ENCODE peak calls at places on chromosomes 1 and 21, in seven cellular contexts. G is thoracic aorta, Z is fibroblast of lung, Y is Karpas-422, D is lung, V is bronchial epithelial cell, X is kidney epithelial cell. H is an unnamed sample. For H3K36me3 and H3K27me3, the result is how much of the 10 kb centered on the place peaks cover.

GRCh38 chr1:184405743-184406142 is 18.9 kb downstream of the C1orf21 start:
- DNase-seq in G (no peak), Z (no peak), Y (no peak), D (no peak), V (no peak), X (no peak), H (no peak)

GRCh38 chr1:44514673-44515072 is 109.6 kb downstream of the RNF220 start:
- DNase-seq in G (no peak), Z (no peak), Y (no peak), D (no peak), V (no peak), X (no peak), H (no peak)

GRCh38 chr1:43225168-43225567 is 44.6 kb upstream of the TMEM125 start:
- DNase-seq in G (no peak), Z (peak), Y (no peak), D (no peak), V (peak), X (no peak), H (no peak)

GRCh38 chr1:160109686-160110085 is 5.9 kb upstream of the ATP1A2 start:
- DNase-seq in G (no peak), Z (no peak), Y (no peak), D (no peak), V (peak), X (no peak), H (no peak)

GRCh38 chr1:238488406-238488805 is 597.7 kb upstream of the ZP4 start:
- DNase-seq in G (no peak), Z (no peak), Y (no peak), D (no peak), V (no peak), X (no peak), H (no peak)

GRCh38 chr1:68442006-68442405 is 7.7 kb downstream of the RPE65 start:
- DNase-seq in G (no peak), Z (no peak), Y (no peak), D (no peak), V (no peak), X (no peak), H (no peak)

GRCh38 chr1:234998174-234998741 is 130.4 kb downstream of the TOMM20 start:
- DNase-seq in G (no peak), Z (peak), Y (no peak), D (no peak), V (peak), X (peak), H (peak)

GRCh38 chr1:1157426-1157913 is 16.2 kb upstream of the TTLL10 start:
- DNase-seq in G (peak), Z (peak), Y (peak), D (peak), V (peak), X (peak), H (peak)

GRCh38 chr1:207959141-207959825 is 48.4 kb upstream of the CD34 start:
- DNase-seq in G (peak), Z (peak), Y (no peak), D (peak), V (peak), X (no peak), H (peak)

GRCh38 chr1:2372551-2373490 is 18.5 kb downstream of the MORN1 start:
- DNase-seq in G (no peak), Z (no peak), Y (no peak), D (no peak), V (peak), X (no peak), H (no peak)

GRCh38 chr1:55195523-55196233 is 19.5 kb downstream of the USP24 start:
- DNase-seq in G (no peak), Z (peak), Y (no peak), D (no peak), V (peak), X (no peak), H (no peak)

GRCh38 chr1:185155600-185156320 is 993 bp downstream of the TRMT1L start:
- DNase-seq in G (no peak), Z (peak), Y (peak), D (no peak), V (peak), X (no peak), H (no peak)

GRCh38 chr1:75130865-75131592 is 3.2 kb upstream of the LHX8 start:
- DNase-seq in G (no peak), Z (no peak), Y (no peak), D (no peak), V (no peak), X (no peak), H (peak)

GRCh38 chr1:27366113-27366410 is 699 bp downstream of the MAP3K6 start:
- DNase-seq in G (peak), Z (peak), Y (peak), D (peak), V (peak), X (no peak), H (peak)

GRCh38 chr1:224799083-224799482 is 130.4 kb upstream of the DNAH14 start:
- DNase-seq in G (no peak), Z (no peak), Y (no peak), D (no peak), V (peak), X (no peak), H (no peak)

GRCh38 chr1:24641646-24642151 is 1.4 kb upstream of the SRRM1 start:
- DNase-seq in G (no peak), Z (peak), Y (peak), D (peak), V (no peak), X (no peak), H (peak)

GRCh38 chr1:109793486-109794318 is 30.0 kb upstream of the EPS8L3 start:
- DNase-seq in G (no peak), Z (peak), Y (no peak), D (no peak), V (peak), X (peak), H (peak)

GRCh38 chr1:178126790-178127189 is 32.9 kb downstream of the RASAL2 start:
- DNase-seq in G (no peak), Z (peak), Y (no peak), D (peak), V (peak), X (peak), H (no peak)

GRCh38 chr1:24905355-24905978 is 24.6 kb downstream of the RUNX3 start:
- DNase-seq in G (no peak), Z (no peak), Y (no peak), D (no peak), V (no peak), X (no peak), H (peak)

GRCh38 chr1:98660941-98661543 is 479 bp upstream of the SNX7 start:
- DNase-seq in G (no peak), Z (peak), Y (no peak), D (no peak), V (peak), X (no peak), H (no peak)

GRCh38 chr1:15680614-15681345 is 3.3 kb upstream of the PLEKHM2 start:
- DNase-seq in G (no peak), Z (peak), Y (no peak), D (no peak), V (peak), X (peak), H (no peak)

GRCh38 chr1:217921126-217921900 is 290.2 kb downstream of the SPATA17 start:
- DNase-seq in G (no peak), Z (peak), Y (no peak), D (no peak), V (peak), X (no peak), H (no peak)

GRCh38 chr1:89719502-89720306 is 86.8 kb downstream of the LRRC8C start:
- DNase-seq in G (no peak), Z (peak), Y (peak), D (no peak), V (peak), X (no peak), H (no peak)

GRCh38 chr1:91830242-91831131 is 55.5 kb downstream of the TGFBR3 start:
- DNase-seq in G (peak), Z (peak), Y (no peak), D (peak), V (peak), X (no peak), H (no peak)

GRCh38 chr1:237539055-237539454 is 351.7 kb downstream of the ZP4 start:
- DNase-seq in G (no peak), Z (no peak), Y (no peak), D (no peak), V (no peak), X (no peak), H (no peak)

GRCh38 chr1:39102537-39103320 is 76.6 kb downstream of the NDUFS5 start:
- DNase-seq in G (no peak), Z (peak), Y (peak), D (peak), V (peak), X (no peak), H (peak)

GRCh38 chr1:180842482-180842881 is 70.2 kb upstream of the KIAA1614 start:
- DNase-seq in G (no peak), Z (no peak), Y (no peak), D (no peak), V (no peak), X (no peak), H (no peak)

GRCh38 chr1:35573198-35573775 is at the start of gene TFAP2E:
- DNase-seq in G (no peak), Z (peak), Y (no peak), D (peak), V (no peak), X (no peak), H (peak)

GRCh38 chr1:156870734-156871133 is 10.1 kb downstream of the NTRK1 start:
- DNase-seq in G (no peak), Z (peak), Y (no peak), D (no peak), V (peak), X (peak), H (no peak)

GRCh38 chr1:13764933-13765332 is 64.9 kb downstream of the PRDM2 start:
- DNase-seq in G (no peak), Z (no peak), Y (no peak), D (no peak), V (no peak), X (no peak), H (peak)

GRCh38 chr1:98323906-98324358 is 337.6 kb upstream of the SNX7 start:
- DNase-seq in G (peak), Z (peak), Y (no peak), D (peak), V (peak), X (peak), H (peak)

GRCh38 chr1:201347498-201348210 is 29.8 kb downstream of the TNNT2 start:
- DNase-seq in G (no peak), Z (no peak), Y (no peak), D (no peak), V (no peak), X (no peak), H (no peak)

GRCh38 chr21:46110499-46111192 is 12.7 kb downstream of the COL6A2 start:
- DNase-seq in G (peak), Z (no peak), Y (no peak), D (peak), V (no peak), X (no peak), H (peak)

GRCh38 chr1:42259059-42259738 is 75.8 kb downstream of the FOXJ3 start:
- DNase-seq in G (no peak), Z (peak), Y (no peak), D (no peak), V (no peak), X (no peak), H (no peak)

GRCh38 chr1:212453156-212453857 is 20.6 kb downstream of the NENF start:
- DNase-seq in G (no peak), Z (no peak), Y (no peak), D (no peak), V (no peak), X (no peak), H (no peak)

GRCh38 chr1:212454741-212455140 is 22.0 kb downstream of the NENF start:
- DNase-seq in G (no peak), Z (no peak), Y (no peak), D (no peak), V (no peak), X (no peak), H (no peak)

GRCh38 chr1:212456166-212456528 is 23.4 kb downstream of the NENF start:
- DNase-seq in G (no peak), Z (no peak), Y (no peak), D (no peak), V (no peak), X (no peak), H (no peak)

GRCh38 chr1:212457740-212458338 is 25.1 kb downstream of the NENF start:
- DNase-seq in G (no peak), Z (peak), Y (peak), D (peak), V (peak), X (no peak), H (peak)

DNA sequence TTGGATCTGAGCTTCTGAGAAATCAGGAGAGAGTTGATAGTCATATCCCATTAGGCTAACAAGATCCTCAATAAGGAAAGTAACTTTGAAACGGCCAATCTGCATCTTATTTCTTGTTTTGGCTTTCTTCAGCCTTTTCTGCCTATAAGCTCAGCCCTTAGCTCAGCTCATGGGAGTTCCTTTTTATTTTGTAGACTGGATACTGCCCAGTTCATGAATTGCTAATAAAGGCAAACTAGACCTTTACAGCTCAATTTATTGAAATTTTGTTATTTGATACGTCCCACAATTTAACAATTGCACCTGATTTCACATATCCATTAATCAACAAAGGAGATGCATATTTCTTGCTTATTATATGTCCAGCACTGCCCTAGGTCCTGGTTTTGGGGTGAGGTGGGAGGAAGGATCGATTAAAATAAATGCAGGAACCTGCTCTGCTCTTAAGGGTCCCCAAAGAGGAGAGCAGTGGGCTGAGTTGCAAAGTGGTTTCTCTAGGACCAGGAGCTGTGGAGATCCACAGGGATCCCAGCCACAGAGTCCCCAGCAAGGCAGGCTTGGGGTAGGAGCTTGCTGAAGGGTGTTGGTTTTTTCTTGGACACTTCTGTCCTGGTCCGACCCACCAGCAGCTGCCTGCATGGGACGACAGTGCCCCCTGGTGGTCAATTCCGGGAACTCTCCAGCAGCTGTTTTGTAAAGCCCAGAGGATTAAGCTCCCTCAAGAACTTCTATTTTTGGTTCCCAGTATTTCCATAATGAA is 22.9 kb downstream of the NENF start:
- DNase-seq in G (peak), Z (peak), Y (peak), D (peak), V (peak), X (no peak), H (peak)
- H3K4me3 ChIP-seq in G (peak), Z (no peak), Y (peak), D (no peak), V (no peak), X (no peak), H (no peak)

DNA sequence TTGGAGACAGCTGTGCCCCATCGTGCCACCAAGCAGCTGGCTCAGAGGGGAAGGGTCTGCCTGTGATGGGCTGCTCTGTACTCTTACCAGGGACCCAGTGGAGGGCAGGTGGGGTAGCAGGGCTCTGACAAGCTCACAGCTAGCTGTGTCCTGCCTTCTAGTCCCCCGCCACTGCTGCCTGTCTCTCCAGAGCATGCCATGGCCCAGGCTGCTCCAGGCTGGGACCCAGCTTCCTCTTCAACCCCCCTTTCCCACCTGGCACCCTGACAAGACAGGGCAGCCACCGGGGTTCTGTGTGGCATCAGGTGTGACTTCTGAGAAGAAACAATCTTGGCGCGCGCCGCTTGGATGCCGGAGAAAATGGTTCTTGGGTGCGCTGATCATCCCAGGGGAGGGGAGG is 92.3 kb upstream of the ACTL8 start:
- DNase-seq in G (no peak), Z (no peak), Y (no peak), D (no peak), V (no peak), X (no peak), H (no peak)
- H3K36me3 ChIP-seq in G (half or more), Z (under half), Y (under half), D (under half), V (under half), X (under half), H (under half)

DNA sequence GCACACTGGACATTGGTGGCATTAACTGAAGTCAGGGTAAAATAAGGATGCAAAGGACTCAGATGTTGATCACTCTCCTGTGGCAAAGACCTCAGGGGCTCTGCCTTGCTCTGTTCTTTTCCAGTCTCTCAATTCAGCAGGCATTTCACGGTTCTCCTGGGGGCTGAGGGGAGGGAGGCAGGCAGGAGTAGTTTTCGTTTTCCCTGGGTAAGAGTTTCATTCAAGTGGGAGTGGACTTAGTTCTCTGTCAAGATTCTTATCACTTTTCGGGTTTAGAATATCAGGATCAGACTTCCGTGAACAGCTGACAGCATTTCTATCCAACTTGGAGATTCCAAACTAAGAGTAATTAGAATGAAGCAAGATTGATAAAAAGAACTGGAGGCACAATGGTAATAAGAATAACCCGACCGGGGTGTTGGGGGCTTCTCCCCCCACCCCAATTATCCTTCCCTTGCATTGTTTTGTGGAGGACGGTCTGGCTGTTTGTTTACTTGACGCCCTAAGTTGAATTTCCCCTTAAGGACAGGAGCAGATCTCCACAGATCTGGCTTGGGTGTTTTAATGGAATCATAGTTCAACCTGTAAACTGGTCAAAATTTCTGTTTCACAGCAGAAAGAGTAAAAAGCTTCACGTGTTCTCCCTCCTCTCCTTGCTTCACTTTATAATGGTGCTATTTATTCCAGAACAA is 2.4 kb upstream of the ATF3 start:
- DNase-seq in G (no peak), Z (no peak), Y (no peak), D (no peak), V (peak), X (no peak), H (peak)
- H3K27me3 ChIP-seq in G (under half), Z (under half), Y (under half), D (under half), V (under half), X (under half), H (half or more)

DNA sequence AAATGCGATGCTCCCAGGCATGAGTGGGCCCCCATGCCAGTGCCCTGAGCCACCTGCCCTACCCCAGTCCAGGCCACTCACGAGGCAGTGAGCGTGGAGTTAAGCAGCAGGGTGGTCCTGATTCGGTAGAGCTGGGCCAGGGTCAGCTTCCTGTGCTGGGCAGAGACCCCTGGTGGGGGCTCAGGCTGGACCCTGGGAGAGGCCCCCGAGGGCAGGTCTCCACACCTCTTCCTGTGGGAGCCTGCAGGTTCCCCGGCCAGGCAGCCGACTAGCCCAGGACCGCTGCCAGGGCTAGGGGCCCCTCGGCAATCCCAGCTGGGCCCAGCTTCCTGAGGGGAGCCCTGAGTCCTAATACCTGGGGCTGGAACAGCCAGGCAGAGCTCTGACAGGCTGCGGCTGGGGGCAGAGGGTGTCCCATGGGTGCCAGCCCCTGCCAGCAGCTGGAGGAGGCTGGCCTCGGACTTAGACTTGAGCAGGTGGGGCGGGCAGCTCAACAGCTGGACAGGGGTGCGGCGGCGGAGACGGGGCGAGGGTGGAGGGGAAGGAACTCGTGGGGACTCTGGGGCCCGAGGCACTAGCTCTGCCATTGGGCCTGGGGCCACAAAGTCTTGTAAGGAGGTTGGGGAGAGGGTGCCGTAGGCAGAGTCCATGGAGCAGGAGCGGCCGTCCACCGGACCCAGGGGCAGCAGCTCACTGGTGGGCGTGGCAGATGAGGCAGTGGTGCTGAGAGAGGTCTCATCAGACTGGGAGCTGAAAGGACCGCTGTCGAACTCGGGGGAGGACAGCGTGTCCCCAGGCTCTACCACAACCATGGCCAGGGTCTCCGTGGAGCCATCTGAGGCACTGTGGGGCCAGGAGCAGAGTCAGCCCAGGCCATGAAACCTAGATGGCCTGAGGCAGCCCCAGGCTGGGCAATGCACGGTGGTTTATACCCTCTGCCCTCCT is 2.0 kb upstream of the TNFRSF25 start:
- DNase-seq in G (no peak), Z (no peak), Y (no peak), D (no peak), V (no peak), X (no peak), H (no peak)
- H3K4me3 ChIP-seq in G (no peak), Z (no peak), Y (no peak), D (no peak), V (no peak), X (no peak), H (no peak)

GRCh38 chr1:161214374-161214773 is 721 bp upstream of the FCER1G start:
- DNase-seq in G (no peak), Z (no peak), Y (no peak), D (no peak), V (no peak), X (no peak), H (no peak)
- H3K36me3 ChIP-seq in G (under half), Z (under half), Y (under half), D (under half), V (under half), X (under half), H (under half)

H was measured in H7.